ENCODE peak calls at places on chromosomes 12 and 14, in five cellular contexts. N is activated T-helper 1 cell treated with anti-CD3 and anti-CD28 coated beads, Interleukin-2, amount 50 U/mL, for 16 hours; C is OCI-LY7; H is neural progenitor cell; I is left ventricle myocardium inferior. W is an unnamed sample.

GRCh38 chr14:34699873-34700621 is 14.3 kb downstream of the CFL2 start:
- DNase-seq in N (no peak), C (no peak), I (no peak), H (no peak), W (no peak)

GRCh38 chr12:92398565-92399309 is 253.1 kb upstream of the BTG1 start:
- DNase-seq in I (no peak), C (peak; percentile 13), H (peak; percentile 37), N (no peak), W (no peak)

GRCh38 chr12:88401153-88401552 is 179.1 kb downstream of the KITLG start:
- DNase-seq in N (no peak), H (no peak), C (no peak), I (no peak), W (no peak)

GRCh38 chr12:127270193-127270592 is 996.8 kb upstream of the TMEM132C start:
- DNase-seq in I (no peak), N (no peak), C (no peak), H (no peak), W (no peak)

GRCh38 chr14:50013934-50014333 is 102.4 kb downstream of the VCPKMT start:
- DNase-seq in C (no peak), N (no peak), I (no peak), H (no peak), W (no peak)

GRCh38 chr14:64137657-64138290 is 156.4 kb downstream of the ESR2 start:
- DNase-seq in H (peak; percentile 19), C (peak; percentile 11), N (no peak), I (no peak), W (no peak)

GRCh38 chr14:37595809-37596595 is 573 bp downstream of the TTC6 start:
- DNase-seq in N (peak; percentile 35), H (peak; percentile 71), C (no peak), I (no peak), W (no peak)

GRCh38 chr12:62933871-62934798 is 815 bp downstream of the PPM1H start:
- DNase-seq in I (peak; percentile 60), H (peak; percentile 65), N (no peak), C (peak; percentile 34), W (peak; percentile 41)

GRCh38 chr12:49636979-49637378 is 13.6 kb downstream of the PRPF40B start:
- DNase-seq in C (peak; percentile 84), H (peak; percentile 72), I (no peak), N (peak; percentile 23), W (peak; percentile 66)

GRCh38 chr12:13093850-13094225 is 9.6 kb downstream of the GSG1 start:
- DNase-seq in C (no peak), N (no peak), H (no peak), I (no peak), W (no peak)

GRCh38 chr12:49950310-49951251 is at the start of gene AQP2:
- DNase-seq in C (no peak), N (no peak), H (no peak), I (no peak), W (no peak)

GRCh38 chr14:32205554-32205953 is 2.5 kb upstream of the RNU6-8 start:
- DNase-seq in C (no peak), H (no peak), N (no peak), I (no peak), W (no peak)

GRCh38 chr14:42378880-42379279 is 772.2 kb downstream of the LRFN5 start:
- DNase-seq in N (no peak), I (no peak), C (no peak), H (no peak), W (no peak)

GRCh38 chr14:63727736-63728728 is at the start of gene SGPP1:
- DNase-seq in N (peak; percentile 67), H (peak; percentile 92), C (peak; percentile 94), I (peak; percentile 84), W (peak; percentile 77)

GRCh38 chr14:74611672-74612345 is at the start of gene LTBP2:
- DNase-seq in N (no peak), I (no peak), H (peak; percentile 69), C (no peak), W (no peak)

GRCh38 chr12:6752931-6753771 is at the start of gene MLF2:
- DNase-seq in I (peak; percentile 98), H (peak; percentile 97), C (peak; percentile 97), N (peak; percentile 93), W (peak; percentile 98)

GRCh38 chr12:67482751-67483661 is 165.5 kb upstream of the DYRK2 start:
- DNase-seq in N (peak; percentile 27), C (peak; percentile 70), H (no peak), I (peak; percentile 75), W (peak; percentile 78)

GRCh38 chr12:65126482-65126881 is 5.4 kb upstream of the WIF1 start:
- DNase-seq in I (no peak), N (no peak), H (no peak), C (no peak), W (no peak)

GRCh38 chr12:53302903-53303302 is 3.4 kb downstream of the MYG1 start:
- DNase-seq in C (no peak), N (no peak), I (no peak), H (no peak), W (no peak)

GRCh38 chr14:52906141-52906601 is 44.7 kb downstream of the FERMT2 start:
- DNase-seq in N (no peak), H (no peak), I (no peak), C (no peak), W (no peak)

GRCh38 chr14:68856572-68856971 is 63.7 kb upstream of the ZFP36L1 start:
- DNase-seq in H (no peak), C (no peak), N (no peak), I (no peak), W (no peak)

GRCh38 chr14:81162941-81163340 is 57.8 kb downstream of the GTF2A1 start:
- DNase-seq in H (no peak), I (no peak), C (peak; percentile 12), N (no peak), W (no peak)

GRCh38 chr12:19239616-19240234 is 110.2 kb downstream of the PLEKHA5 start:
- DNase-seq in N (no peak), I (no peak), H (peak; percentile 29), C (no peak), W (no peak)

GRCh38 chr12:27424631-27425230 is 21.8 kb upstream of the SMCO2 start:
- DNase-seq in C (peak; percentile 41), N (no peak), I (no peak), H (peak; percentile 41), W (no peak)

GRCh38 chr14:81517798-81518398 is 15.8 kb downstream of the SEL1L start:
- DNase-seq in C (no peak), I (peak; percentile 56), H (no peak), N (no peak), W (peak; percentile 21)

GRCh38 chr14:72736791-72737559 is 156.9 kb downstream of the DPF3 start:
- DNase-seq in N (no peak), C (no peak), I (no peak), H (no peak), W (no peak)

GRCh38 chr14:96735509-96735908 is 61.7 kb upstream of the VRK1 start:
- DNase-seq in C (no peak), H (no peak), I (no peak), N (no peak), W (no peak)

GRCh38 chr12:64737539-64737938 is 21.7 kb downstream of the GNS start:
- DNase-seq in I (no peak), H (no peak), N (peak; percentile 9), C (peak; percentile 75), W (no peak)

GRCh38 chr12:52434760-52435530 is 774 bp upstream of the KRT75 start:
- DNase-seq in I (no peak), H (no peak), C (no peak), N (no peak), W (no peak)

GRCh38 chr12:65776994-65777393 is 47.3 kb upstream of the HMGA2 start:
- DNase-seq in N (no peak), I (no peak), H (no peak), C (no peak), W (no peak)

GRCh38 chr12:114625294-114625851 is 58.6 kb downstream of the TBX3 start:
- DNase-seq in I (no peak), N (no peak), H (peak; percentile 83), C (peak; percentile 56), W (no peak)

GRCh38 chr12:40063424-40063823 is 42.5 kb downstream of the SLC2A13 start:
- DNase-seq in C (no peak), N (no peak), H (no peak), I (no peak), W (peak; percentile 54)

GRCh38 chr12:130966443-130967030 is 12.8 kb downstream of the ADGRD1 start:
- DNase-seq in N (no peak), I (no peak), C (no peak), H (no peak), W (no peak)

GRCh38 chr12:124667671-124668337 is 100.4 kb upstream of the NCOR2 start:
- DNase-seq in H (no peak), I (no peak), N (no peak), C (no peak), W (no peak)

GRCh38 chr12:52615912-52616311 is 2.4 kb downstream of the KRT73 start:
- DNase-seq in I (no peak), H (no peak), N (no peak), C (no peak), W (no peak)

GRCh38 chr14:64417771-64418125 is 29.6 kb downstream of the MTHFD1 start:
- DNase-seq in N (no peak), H (no peak), C (no peak), I (no peak), W (no peak)

GRCh38 chr12:2435511-2435910 is 359.3 kb upstream of the FKBP4 start:
- DNase-seq in N (no peak), C (no peak), H (no peak), I (no peak), W (no peak)

GRCh38 chr12:38141861-38142260 is 174.7 kb upstream of the ALG10B start:
- DNase-seq in C (no peak), I (no peak), N (no peak), H (no peak), W (no peak)